ENCODE peak calls at places on chromosomes 2 and 18, in seven cellular contexts. C, D, J, N, U, S and Q are unnamed samples.

GRCh38 chr2:22795467-22795866 is 589.5 kb upstream of the KLHL29 start:
- DNase-seq in C (no peak), D (no peak), J (no peak), N (no peak), U (no peak), S (no peak), Q (peak)

GRCh38 chr18:42025974-42026625 is 71.1 kb downstream of the PIK3C3 start:
- DNase-seq in C (no peak), D (no peak), J (no peak), N (no peak), U (no peak), S (no peak), Q (peak)

GRCh38 chr2:45007961-45008295 is 1.3 kb downstream of the SIX2 start:
- DNase-seq in C (no peak), D (no peak), J (no peak), N (no peak), U (no peak), S (no peak), Q (no peak)

GRCh38 chr2:39696072-39696471 is 30.4 kb downstream of the TMEM178A start:
- DNase-seq in C (no peak), D (peak), J (no peak), N (no peak), U (peak), S (peak), Q (no peak)

GRCh38 chr2:44705356-44705755 is 236.1 kb upstream of the SIX3 start:
- DNase-seq in C (no peak), D (peak), J (no peak), N (no peak), U (no peak), S (no peak), Q (no peak)

GRCh38 chr2:107648781-107649413 is 177.8 kb upstream of the RGPD4 start:
- DNase-seq in C (peak), D (no peak), J (no peak), N (no peak), U (peak), S (no peak), Q (no peak)

GRCh38 chr2:111121873-111122630 is 1.3 kb downstream of the BCL2L11 start:
- DNase-seq in C (peak), D (peak), J (peak), N (peak), U (peak), S (peak), Q (peak)

GRCh38 chr2:219727771-219728429 is 100.5 kb downstream of the SLC4A3 start:
- DNase-seq in C (no peak), D (no peak), J (no peak), N (no peak), U (no peak), S (peak), Q (no peak)

GRCh38 chr2:163655672-163656071 is 80.1 kb downstream of the FIGN start:
- DNase-seq in C (no peak), D (no peak), J (no peak), N (no peak), U (no peak), S (no peak), Q (no peak)

GRCh38 chr2:7899241-7899640 is 782.6 kb upstream of the ID2 start:
- DNase-seq in C (no peak), D (no peak), J (no peak), N (no peak), U (peak), S (no peak), Q (no peak)

GRCh38 chr2:177666408-177666807 is 273.8 kb downstream of the AGPS start:
- DNase-seq in C (no peak), D (no peak), J (no peak), N (no peak), U (peak), S (no peak), Q (peak)